ENCODE peak calls at places on chromosomes 5 and 9, in five cellular contexts. One of them, this sample, is unnamed.

GRCh38 chr9:85427749-85428148 is 314.0 kb downstream of the AGTPBP1 start:
- DNase-seq in Calu3: no peak
- DNase-seq in chondrocyte: no peak
- DNase-seq in activated naive CD4-positive, alpha-beta T cell treated with anti-CD3 and anti-CD28 coated beads for 36 hours: no peak
- DNase-seq in brain microvascular endothelial cell: no peak
- DNase-seq in this sample: no peak

GRCh38 chr9:87152206-87152605 is 204.9 kb upstream of the GAS1 start:
- DNase-seq in Calu3: no peak
- DNase-seq in chondrocyte: no peak
- DNase-seq in activated naive CD4-positive, alpha-beta T cell treated with anti-CD3 and anti-CD28 coated beads for 36 hours: no peak
- DNase-seq in brain microvascular endothelial cell: no peak
- DNase-seq in this sample: no peak

GRCh38 chr9:73116030-73116429 is 35.6 kb upstream of the ANXA1 start:
- DNase-seq in Calu3: no peak
- DNase-seq in chondrocyte: no peak
- DNase-seq in activated naive CD4-positive, alpha-beta T cell treated with anti-CD3 and anti-CD28 coated beads for 36 hours: peak
- DNase-seq in brain microvascular endothelial cell: peak
- DNase-seq in this sample: no peak

GRCh38 chr5:169054506-169054905 is 246.4 kb downstream of the SLIT3 start:
- DNase-seq in Calu3: no peak
- DNase-seq in chondrocyte: no peak
- DNase-seq in activated naive CD4-positive, alpha-beta T cell treated with anti-CD3 and anti-CD28 coated beads for 36 hours: no peak
- DNase-seq in brain microvascular endothelial cell: no peak
- DNase-seq in this sample: no peak

GRCh38 chr5:149073217-149073616 is 10.4 kb upstream of the SH3TC2 start:
- DNase-seq in Calu3: peak
- DNase-seq in chondrocyte: no peak
- DNase-seq in activated naive CD4-positive, alpha-beta T cell treated with anti-CD3 and anti-CD28 coated beads for 36 hours: no peak
- DNase-seq in brain microvascular endothelial cell: no peak
- DNase-seq in this sample: no peak

GRCh38 chr9:79565245-79565644 is 6.5 kb upstream of the TLE4 start:
- DNase-seq in Calu3: no peak
- DNase-seq in chondrocyte: no peak
- DNase-seq in activated naive CD4-positive, alpha-beta T cell treated with anti-CD3 and anti-CD28 coated beads for 36 hours: peak
- DNase-seq in brain microvascular endothelial cell: no peak
- DNase-seq in this sample: no peak

GRCh38 chr5:59645380-59645779 is 248.1 kb downstream of the PDE4D start:
- DNase-seq in Calu3: no peak
- DNase-seq in chondrocyte: no peak
- DNase-seq in activated naive CD4-positive, alpha-beta T cell treated with anti-CD3 and anti-CD28 coated beads for 36 hours: no peak
- DNase-seq in brain microvascular endothelial cell: no peak
- DNase-seq in this sample: no peak

GRCh38 chr5:124180523-124181461 is 565.6 kb downstream of the ZNF608 start:
- DNase-seq in Calu3: no peak
- DNase-seq in chondrocyte: no peak
- DNase-seq in activated naive CD4-positive, alpha-beta T cell treated with anti-CD3 and anti-CD28 coated beads for 36 hours: no peak
- DNase-seq in brain microvascular endothelial cell: no peak
- DNase-seq in this sample: no peak

GRCh38 chr5:134392301-134392700 is 19.4 kb downstream of the CDKN2AIPNL start:
- DNase-seq in Calu3: no peak
- DNase-seq in chondrocyte: no peak
- DNase-seq in activated naive CD4-positive, alpha-beta T cell treated with anti-CD3 and anti-CD28 coated beads for 36 hours: no peak
- DNase-seq in brain microvascular endothelial cell: no peak
- DNase-seq in this sample: no peak

GRCh38 chr5:137192293-137192743 is 306.8 kb downstream of the SPOCK1 start:
- DNase-seq in Calu3: no peak
- DNase-seq in chondrocyte: no peak
- DNase-seq in activated naive CD4-positive, alpha-beta T cell treated with anti-CD3 and anti-CD28 coated beads for 36 hours: no peak
- DNase-seq in brain microvascular endothelial cell: no peak
- DNase-seq in this sample: no peak

GRCh38 chr9:133163559-133164208 is at the start of gene GBGT1:
- DNase-seq in Calu3: peak
- DNase-seq in chondrocyte: peak
- DNase-seq in activated naive CD4-positive, alpha-beta T cell treated with anti-CD3 and anti-CD28 coated beads for 36 hours: peak
- DNase-seq in brain microvascular endothelial cell: no peak
- DNase-seq in this sample: peak

GRCh38 chr9:74804018-74804385 is 83.7 kb downstream of the TRPM6 start:
- DNase-seq in Calu3: no peak
- DNase-seq in chondrocyte: no peak
- DNase-seq in activated naive CD4-positive, alpha-beta T cell treated with anti-CD3 and anti-CD28 coated beads for 36 hours: no peak
- DNase-seq in brain microvascular endothelial cell: no peak
- DNase-seq in this sample: no peak

GRCh38 chr9:130606887-130607582 is 27.7 kb downstream of the FUBP3 start:
- DNase-seq in Calu3: no peak
- DNase-seq in chondrocyte: no peak
- DNase-seq in activated naive CD4-positive, alpha-beta T cell treated with anti-CD3 and anti-CD28 coated beads for 36 hours: no peak
- DNase-seq in brain microvascular endothelial cell: peak
- DNase-seq in this sample: no peak

GRCh38 chr5:178116406-178116885 is 3.1 kb downstream of the N4BP3 start:
- DNase-seq in Calu3: no peak
- DNase-seq in chondrocyte: no peak
- DNase-seq in activated naive CD4-positive, alpha-beta T cell treated with anti-CD3 and anti-CD28 coated beads for 36 hours: peak
- DNase-seq in brain microvascular endothelial cell: no peak
- DNase-seq in this sample: peak

GRCh38 chr5:95520176-95520575 is 34.6 kb downstream of the SKIC3 start:
- DNase-seq in Calu3: no peak
- DNase-seq in chondrocyte: no peak
- DNase-seq in activated naive CD4-positive, alpha-beta T cell treated with anti-CD3 and anti-CD28 coated beads for 36 hours: no peak
- DNase-seq in brain microvascular endothelial cell: no peak
- DNase-seq in this sample: no peak

GRCh38 chr5:72441094-72441723 is 66.0 kb downstream of the ZNF366 start:
- DNase-seq in Calu3: no peak
- DNase-seq in chondrocyte: no peak
- DNase-seq in activated naive CD4-positive, alpha-beta T cell treated with anti-CD3 and anti-CD28 coated beads for 36 hours: no peak
- DNase-seq in brain microvascular endothelial cell: peak
- DNase-seq in this sample: no peak

GRCh38 chr5:73606206-73606753 is 19.7 kb upstream of the ARHGEF28 start:
- DNase-seq in Calu3: no peak
- DNase-seq in chondrocyte: no peak
- DNase-seq in activated naive CD4-positive, alpha-beta T cell treated with anti-CD3 and anti-CD28 coated beads for 36 hours: no peak
- DNase-seq in brain microvascular endothelial cell: no peak
- DNase-seq in this sample: no peak

GRCh38 chr5:139788294-139788875 is 7.2 kb upstream of the PSD2 start:
- DNase-seq in Calu3: no peak
- DNase-seq in chondrocyte: no peak
- DNase-seq in activated naive CD4-positive, alpha-beta T cell treated with anti-CD3 and anti-CD28 coated beads for 36 hours: no peak
- DNase-seq in brain microvascular endothelial cell: no peak
- DNase-seq in this sample: no peak

GRCh38 chr5:81046041-81046440 is 85.9 kb downstream of the RASGRF2 start:
- DNase-seq in Calu3: no peak
- DNase-seq in chondrocyte: no peak
- DNase-seq in activated naive CD4-positive, alpha-beta T cell treated with anti-CD3 and anti-CD28 coated beads for 36 hours: no peak
- DNase-seq in brain microvascular endothelial cell: no peak
- DNase-seq in this sample: no peak

GRCh38 chr9:30967484-30967883 is 1417.0 kb upstream of the ACO1 start:
- DNase-seq in Calu3: no peak
- DNase-seq in chondrocyte: no peak
- DNase-seq in activated naive CD4-positive, alpha-beta T cell treated with anti-CD3 and anti-CD28 coated beads for 36 hours: no peak
- DNase-seq in brain microvascular endothelial cell: no peak
- DNase-seq in this sample: no peak

GRCh38 chr5:56951131-56951945 is 585 bp downstream of the MIER3 start:
- DNase-seq in Calu3: peak
- DNase-seq in chondrocyte: no peak
- DNase-seq in activated naive CD4-positive, alpha-beta T cell treated with anti-CD3 and anti-CD28 coated beads for 36 hours: peak
- DNase-seq in brain microvascular endothelial cell: no peak
- DNase-seq in this sample: peak

GRCh38 chr9:121282309-121283071 is 14.5 kb downstream of the GSN start:
- DNase-seq in Calu3: no peak
- DNase-seq in chondrocyte: no peak
- DNase-seq in activated naive CD4-positive, alpha-beta T cell treated with anti-CD3 and anti-CD28 coated beads for 36 hours: no peak
- DNase-seq in brain microvascular endothelial cell: no peak
- DNase-seq in this sample: peak

GRCh38 chr9:94915476-94916450 is 189.3 kb downstream of the AOPEP start:
- DNase-seq in Calu3: no peak
- DNase-seq in chondrocyte: no peak
- DNase-seq in activated naive CD4-positive, alpha-beta T cell treated with anti-CD3 and anti-CD28 coated beads for 36 hours: no peak
- DNase-seq in brain microvascular endothelial cell: no peak
- DNase-seq in this sample: no peak

GRCh38 chr9:107999890-108000289 is 510.3 kb upstream of the KLF4 start:
- DNase-seq in Calu3: peak
- DNase-seq in chondrocyte: no peak
- DNase-seq in activated naive CD4-positive, alpha-beta T cell treated with anti-CD3 and anti-CD28 coated beads for 36 hours: no peak
- DNase-seq in brain microvascular endothelial cell: no peak
- DNase-seq in this sample: no peak

GRCh38 chr5:76134646-76135045 is 51.5 kb downstream of the SV2C start:
- DNase-seq in Calu3: no peak
- DNase-seq in chondrocyte: no peak
- DNase-seq in activated naive CD4-positive, alpha-beta T cell treated with anti-CD3 and anti-CD28 coated beads for 36 hours: no peak
- DNase-seq in brain microvascular endothelial cell: no peak
- DNase-seq in this sample: no peak

GRCh38 chr5:113489299-113489698 is 1.0 kb upstream of the MCC start:
- DNase-seq in Calu3: peak
- DNase-seq in chondrocyte: no peak
- DNase-seq in activated naive CD4-positive, alpha-beta T cell treated with anti-CD3 and anti-CD28 coated beads for 36 hours: peak
- DNase-seq in brain microvascular endothelial cell: peak
- DNase-seq in this sample: no peak

GRCh38 chr9:110744753-110745522 is 76.3 kb downstream of the MUSK start:
- DNase-seq in Calu3: peak
- DNase-seq in chondrocyte: no peak
- DNase-seq in activated naive CD4-positive, alpha-beta T cell treated with anti-CD3 and anti-CD28 coated beads for 36 hours: no peak
- DNase-seq in brain microvascular endothelial cell: peak
- DNase-seq in this sample: no peak

GRCh38 chr9:92265159-92265558 is 28.3 kb downstream of the IARS1 start:
- DNase-seq in Calu3: no peak
- DNase-seq in chondrocyte: no peak
- DNase-seq in activated naive CD4-positive, alpha-beta T cell treated with anti-CD3 and anti-CD28 coated beads for 36 hours: no peak
- DNase-seq in brain microvascular endothelial cell: no peak
- DNase-seq in this sample: no peak

GRCh38 chr5:159186319-159186718 is 23.0 kb downstream of the RNF145 start:
- DNase-seq in Calu3: no peak
- DNase-seq in chondrocyte: no peak
- DNase-seq in activated naive CD4-positive, alpha-beta T cell treated with anti-CD3 and anti-CD28 coated beads for 36 hours: no peak
- DNase-seq in brain microvascular endothelial cell: no peak
- DNase-seq in this sample: no peak

GRCh38 chr5:127097288-127097687 is 24.0 kb upstream of the C5orf63 start:
- DNase-seq in Calu3: no peak
- DNase-seq in chondrocyte: no peak
- DNase-seq in activated naive CD4-positive, alpha-beta T cell treated with anti-CD3 and anti-CD28 coated beads for 36 hours: no peak
- DNase-seq in brain microvascular endothelial cell: no peak
- DNase-seq in this sample: no peak

GRCh38 chr5:96962540-96962991 is 26.7 kb downstream of the LNPEP start:
- DNase-seq in Calu3: no peak
- DNase-seq in chondrocyte: no peak
- DNase-seq in activated naive CD4-positive, alpha-beta T cell treated with anti-CD3 and anti-CD28 coated beads for 36 hours: no peak
- DNase-seq in brain microvascular endothelial cell: no peak
- DNase-seq in this sample: no peak

GRCh38 chr9:132585954-132586829 is 3.8 kb downstream of the BARHL1 start:
- DNase-seq in Calu3: no peak
- DNase-seq in chondrocyte: no peak
- DNase-seq in activated naive CD4-positive, alpha-beta T cell treated with anti-CD3 and anti-CD28 coated beads for 36 hours: no peak
- DNase-seq in brain microvascular endothelial cell: no peak
- DNase-seq in this sample: no peak

This sample was measured in left colon.